ENCODE peak calls at places on chromosome 1, in six cellular contexts. C is NCI-H2081, E is AG08395, Z is NCI-H1092 treated with DMSO at 0.1 percent for 48 hours, O is dorsolateral prefrontal cortex, J is NAMALWA. F is an unnamed sample.

GRCh38 chr1:116825735-116826438 is 71.7 kb downstream of the CD2 start:
- DNase-seq in C (peak), E (no peak), Z (peak), O (no peak), J (no peak), F (peak)

GRCh38 chr1:10459185-10459584 is 9.4 kb downstream of the CORT start:
- DNase-seq in C (no peak), E (peak), Z (no peak), O (no peak), J (no peak), F (no peak)

GRCh38 chr1:17189632-17190525 is 15.0 kb upstream of the PADI1 start:
- DNase-seq in C (no peak), E (peak), Z (no peak), O (no peak), J (no peak), F (no peak)

GRCh38 chr1:107529511-107530149 is 388.8 kb downstream of the NTNG1 start:
- DNase-seq in C (peak), E (peak), Z (peak), O (no peak), J (peak), F (peak)

GRCh38 chr1:21313146-21313885 is 23.1 kb upstream of the ECE1 start:
- DNase-seq in C (no peak), E (peak), Z (no peak), O (no peak), J (no peak), F (no peak)

GRCh38 chr1:226691257-226691656 is 47.8 kb downstream of the ITPKB start:
- DNase-seq in C (no peak), E (no peak), Z (no peak), O (no peak), J (peak), F (no peak)

GRCh38 chr1:151002611-151003010 is 4.1 kb downstream of the MINDY1 start:
- DNase-seq in C (no peak), E (no peak), Z (no peak), O (no peak), J (no peak), F (no peak)

GRCh38 chr1:56028244-56028643 is 551.1 kb downstream of the PLPP3 start:
- DNase-seq in C (no peak), E (no peak), Z (no peak), O (no peak), J (no peak), F (no peak)

GRCh38 chr1:181089017-181089776 is 697 bp downstream of the IER5 start:
- DNase-seq in C (no peak), E (no peak), Z (no peak), O (no peak), J (peak), F (no peak)

GRCh38 chr1:208598021-208598420 is 353.8 kb upstream of the PLXNA2 start:
- DNase-seq in C (no peak), E (no peak), Z (no peak), O (no peak), J (no peak), F (no peak)

GRCh38 chr1:220353229-220354012 is 81.2 kb upstream of the RAB3GAP2 start:
- DNase-seq in C (no peak), E (no peak), Z (no peak), O (no peak), J (peak), F (no peak)

GRCh38 chr1:98702976-98703375 is 41.5 kb downstream of the SNX7 start:
- DNase-seq in C (no peak), E (peak), Z (no peak), O (no peak), J (no peak), F (no peak)

GRCh38 chr1:98322966-98323365 is 338.6 kb upstream of the SNX7 start:
- DNase-seq in C (no peak), E (no peak), Z (no peak), O (no peak), J (no peak), F (no peak)

GRCh38 chr1:65717815-65718454 is 74.8 kb upstream of the PDE4B start:
- DNase-seq in C (no peak), E (no peak), Z (no peak), O (no peak), J (no peak), F (no peak)